ENCODE peak calls at places on chromosomes 1 and 21, in five cellular contexts. One of them, this sample, is unnamed.

GRCh38 chr1:9251501-9251900 is 16.9 kb downstream of the H6PD start:
- DNase-seq in RWPE1: no peak
- DNase-seq in neural progenitor cell: no peak
- DNase-seq in left ventricle myocardium inferior: peak; percentile 52
- DNase-seq in cardiac muscle cell: no peak
- DNase-seq in this sample: no peak

GRCh38 chr1:26276432-26276838 is 3.5 kb upstream of the SH3BGRL3 start:
- DNase-seq in RWPE1: no peak
- DNase-seq in neural progenitor cell: no peak
- DNase-seq in left ventricle myocardium inferior: no peak
- DNase-seq in cardiac muscle cell: no peak
- DNase-seq in this sample: no peak

GRCh38 chr1:8364528-8365442 is 46.9 kb downstream of the SLC45A1 start:
- DNase-seq in RWPE1: no peak
- DNase-seq in neural progenitor cell: no peak
- DNase-seq in left ventricle myocardium inferior: peak; percentile 71
- DNase-seq in cardiac muscle cell: no peak
- DNase-seq in this sample: no peak

GRCh38 chr1:161440312-161440894 is 64.9 kb upstream of the FCGR2A start:
- DNase-seq in RWPE1: peak; percentile 69
- DNase-seq in neural progenitor cell: peak; percentile 93
- DNase-seq in left ventricle myocardium inferior: peak; percentile 53
- DNase-seq in cardiac muscle cell: peak; percentile 45
- DNase-seq in this sample: peak; percentile 85

GRCh38 chr1:34272152-34272551 is 95.4 kb downstream of the C1orf94 start:
- DNase-seq in RWPE1: no peak
- DNase-seq in neural progenitor cell: no peak
- DNase-seq in left ventricle myocardium inferior: no peak
- DNase-seq in cardiac muscle cell: no peak
- DNase-seq in this sample: no peak

GRCh38 chr1:114094303-114094663 is 59.4 kb downstream of the SYT6 start:
- DNase-seq in RWPE1: no peak
- DNase-seq in neural progenitor cell: no peak
- DNase-seq in left ventricle myocardium inferior: no peak
- DNase-seq in cardiac muscle cell: peak; percentile 26
- DNase-seq in this sample: no peak

GRCh38 chr1:25541425-25541824 is 2.0 kb upstream of the LDLRAP1 start:
- DNase-seq in RWPE1: no peak
- DNase-seq in neural progenitor cell: no peak
- DNase-seq in left ventricle myocardium inferior: no peak
- DNase-seq in cardiac muscle cell: no peak
- DNase-seq in this sample: no peak

GRCh38 chr1:168138134-168138533 is 1.4 kb upstream of the GPR161 start:
- DNase-seq in RWPE1: no peak
- DNase-seq in neural progenitor cell: no peak
- DNase-seq in left ventricle myocardium inferior: no peak
- DNase-seq in cardiac muscle cell: no peak
- DNase-seq in this sample: no peak

GRCh38 chr1:206698011-206698410 is 13.3 kb downstream of the MAPKAPK2 start:
- DNase-seq in RWPE1: no peak
- DNase-seq in neural progenitor cell: no peak
- DNase-seq in left ventricle myocardium inferior: no peak
- DNase-seq in cardiac muscle cell: no peak
- DNase-seq in this sample: no peak

GRCh38 chr1:41843378-41843777 is 75.3 kb downstream of the HIVEP3 start:
- DNase-seq in RWPE1: no peak
- DNase-seq in neural progenitor cell: no peak
- DNase-seq in left ventricle myocardium inferior: no peak
- DNase-seq in cardiac muscle cell: peak; percentile 78
- DNase-seq in this sample: no peak

GRCh38 chr1:47984175-47984789 is 12.9 kb downstream of the TRABD2B start:
- DNase-seq in RWPE1: no peak
- DNase-seq in neural progenitor cell: peak; percentile 81
- DNase-seq in left ventricle myocardium inferior: peak; percentile 34
- DNase-seq in cardiac muscle cell: peak; percentile 9
- DNase-seq in this sample: no peak

GRCh38 chr1:10980094-10980577 is 32.3 kb upstream of the TARDBP start:
- DNase-seq in RWPE1: peak; percentile 55
- DNase-seq in neural progenitor cell: peak; percentile 97
- DNase-seq in left ventricle myocardium inferior: peak; percentile 75
- DNase-seq in cardiac muscle cell: peak; percentile 83
- DNase-seq in this sample: no peak

GRCh38 chr1:26472330-26472900 is at the start of gene HMGN2:
- DNase-seq in RWPE1: peak; percentile 85
- DNase-seq in neural progenitor cell: peak; percentile 94
- DNase-seq in left ventricle myocardium inferior: peak; percentile 89
- DNase-seq in cardiac muscle cell: peak; percentile 90
- DNase-seq in this sample: peak; percentile 86

GRCh38 chr1:234280500-234280899 is 92.8 kb upstream of the COA6 start:
- DNase-seq in RWPE1: no peak
- DNase-seq in neural progenitor cell: no peak
- DNase-seq in left ventricle myocardium inferior: no peak
- DNase-seq in cardiac muscle cell: no peak
- DNase-seq in this sample: no peak

GRCh38 chr1:192747942-192748341 is 60.9 kb upstream of the RGS2 start:
- DNase-seq in RWPE1: peak; percentile 75
- DNase-seq in neural progenitor cell: no peak
- DNase-seq in left ventricle myocardium inferior: no peak
- DNase-seq in cardiac muscle cell: peak; percentile 78
- DNase-seq in this sample: no peak

GRCh38 chr1:157994704-157995540 is 1.5 kb downstream of the KIRREL1 start:
- DNase-seq in RWPE1: peak; percentile 17
- DNase-seq in neural progenitor cell: no peak
- DNase-seq in left ventricle myocardium inferior: no peak
- DNase-seq in cardiac muscle cell: peak; percentile 45
- DNase-seq in this sample: no peak

GRCh38 chr1:24276791-24277190 is 42.4 kb upstream of the GRHL3 start:
- DNase-seq in RWPE1: no peak
- DNase-seq in neural progenitor cell: no peak
- DNase-seq in left ventricle myocardium inferior: no peak
- DNase-seq in cardiac muscle cell: peak; percentile 46
- DNase-seq in this sample: no peak

GRCh38 chr21:35256468-35256988 is 207.4 kb upstream of the RUNX1 start:
- DNase-seq in RWPE1: peak; percentile 85
- DNase-seq in neural progenitor cell: peak; percentile 24
- DNase-seq in left ventricle myocardium inferior: peak; percentile 81
- DNase-seq in cardiac muscle cell: peak; percentile 99
- DNase-seq in this sample: no peak

GRCh38 chr1:201490708-201491131 is 16.2 kb downstream of the CSRP1 start:
- DNase-seq in RWPE1: no peak
- DNase-seq in neural progenitor cell: no peak
- DNase-seq in left ventricle myocardium inferior: no peak
- DNase-seq in cardiac muscle cell: peak; percentile 56
- DNase-seq in this sample: no peak

DNA sequence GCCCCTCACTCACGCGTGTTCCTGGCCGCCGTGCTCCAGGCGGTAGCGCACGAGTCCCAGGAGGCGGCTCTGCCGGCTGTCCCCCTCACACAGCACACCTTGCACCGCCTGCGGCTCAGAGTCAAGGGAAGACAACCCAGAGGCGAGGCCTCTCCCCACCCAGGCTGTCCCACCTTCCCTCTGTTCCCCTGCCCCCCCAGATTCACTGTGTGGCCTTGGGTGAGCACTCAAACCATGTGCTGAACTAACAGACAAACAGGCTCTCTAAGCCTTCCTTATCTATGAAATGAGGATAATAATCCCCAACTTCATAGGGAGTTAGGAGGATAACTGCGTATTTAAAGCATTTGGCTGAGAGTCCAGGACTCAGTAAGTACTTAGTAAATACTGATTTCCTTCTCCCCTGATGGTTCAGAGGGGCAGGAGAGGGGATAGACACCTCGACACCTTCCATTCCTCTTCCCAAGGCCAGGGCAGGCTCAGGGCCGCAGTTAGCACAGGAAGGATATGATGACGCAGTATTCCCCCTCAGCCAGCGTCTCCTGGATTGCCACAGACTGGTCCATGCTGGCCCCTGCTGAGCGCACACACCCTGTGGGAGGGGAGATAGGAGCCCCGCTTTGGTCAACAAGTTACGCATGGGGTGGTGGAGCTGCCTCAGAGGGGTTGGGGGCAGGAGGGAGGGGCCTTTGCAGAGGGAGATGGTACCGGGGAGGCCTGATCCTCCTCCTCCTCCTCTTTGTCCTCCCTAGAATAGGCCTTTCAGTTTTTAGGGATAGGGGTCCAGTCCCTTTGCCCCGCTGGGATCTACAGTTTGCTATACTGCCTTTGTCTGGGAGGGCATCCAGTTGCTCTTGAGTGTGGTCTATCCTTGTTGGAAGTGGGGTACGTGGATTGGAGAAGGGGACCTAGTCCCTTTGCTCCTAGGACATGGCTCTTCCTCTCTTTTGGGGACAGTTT is 830 bp downstream of the INPP5B start:
- DNase-seq in RWPE1: no peak
- DNase-seq in neural progenitor cell: no peak
- DNase-seq in left ventricle myocardium inferior: peak; percentile 50
- DNase-seq in cardiac muscle cell: peak; percentile 98
- DNase-seq in this sample: no peak
- TF ChIP-seq CTCF in RWPE1: no peak
- TF ChIP-seq CTCF in neural progenitor cell: no peak
- TF ChIP-seq CTCF in left ventricle myocardium inferior: no peak
- TF ChIP-seq CTCF in cardiac muscle cell: no peak
- TF ChIP-seq CTCF in this sample: no peak

GRCh38 chr1:59146651-59147358 is 150.1 kb upstream of the FGGY start:
- DNase-seq in RWPE1: no peak
- DNase-seq in neural progenitor cell: peak; percentile 66
- DNase-seq in left ventricle myocardium inferior: peak; percentile 66
- DNase-seq in cardiac muscle cell: peak; percentile 48
- DNase-seq in this sample: peak; percentile 78
- TF ChIP-seq CTCF in RWPE1: no peak
- TF ChIP-seq CTCF in neural progenitor cell: peak; percentile 42
- TF ChIP-seq CTCF in left ventricle myocardium inferior: peak; percentile 45
- TF ChIP-seq CTCF in cardiac muscle cell: peak; percentile 20
- TF ChIP-seq CTCF in this sample: peak; percentile 39

GRCh38 chr1:38891753-38892152 is 10.4 kb upstream of the GJA9 start:
- DNase-seq in RWPE1: peak; percentile 20
- DNase-seq in neural progenitor cell: peak; percentile 24
- DNase-seq in left ventricle myocardium inferior: no peak
- DNase-seq in cardiac muscle cell: no peak
- DNase-seq in this sample: no peak

GRCh38 chr1:38885092-38885491 is 3.7 kb upstream of the GJA9 start:
- DNase-seq in RWPE1: no peak
- DNase-seq in neural progenitor cell: no peak
- DNase-seq in left ventricle myocardium inferior: no peak
- DNase-seq in cardiac muscle cell: no peak
- DNase-seq in this sample: no peak

GRCh38 chr1:38892976-38893375 is 11.6 kb upstream of the GJA9 start:
- DNase-seq in RWPE1: no peak
- DNase-seq in neural progenitor cell: no peak
- DNase-seq in left ventricle myocardium inferior: no peak
- DNase-seq in cardiac muscle cell: no peak
- DNase-seq in this sample: no peak

GRCh38 chr1:38889589-38889988 is 8.2 kb upstream of the GJA9 start:
- DNase-seq in RWPE1: no peak
- DNase-seq in neural progenitor cell: no peak
- DNase-seq in left ventricle myocardium inferior: no peak
- DNase-seq in cardiac muscle cell: no peak
- DNase-seq in this sample: no peak

DNA sequence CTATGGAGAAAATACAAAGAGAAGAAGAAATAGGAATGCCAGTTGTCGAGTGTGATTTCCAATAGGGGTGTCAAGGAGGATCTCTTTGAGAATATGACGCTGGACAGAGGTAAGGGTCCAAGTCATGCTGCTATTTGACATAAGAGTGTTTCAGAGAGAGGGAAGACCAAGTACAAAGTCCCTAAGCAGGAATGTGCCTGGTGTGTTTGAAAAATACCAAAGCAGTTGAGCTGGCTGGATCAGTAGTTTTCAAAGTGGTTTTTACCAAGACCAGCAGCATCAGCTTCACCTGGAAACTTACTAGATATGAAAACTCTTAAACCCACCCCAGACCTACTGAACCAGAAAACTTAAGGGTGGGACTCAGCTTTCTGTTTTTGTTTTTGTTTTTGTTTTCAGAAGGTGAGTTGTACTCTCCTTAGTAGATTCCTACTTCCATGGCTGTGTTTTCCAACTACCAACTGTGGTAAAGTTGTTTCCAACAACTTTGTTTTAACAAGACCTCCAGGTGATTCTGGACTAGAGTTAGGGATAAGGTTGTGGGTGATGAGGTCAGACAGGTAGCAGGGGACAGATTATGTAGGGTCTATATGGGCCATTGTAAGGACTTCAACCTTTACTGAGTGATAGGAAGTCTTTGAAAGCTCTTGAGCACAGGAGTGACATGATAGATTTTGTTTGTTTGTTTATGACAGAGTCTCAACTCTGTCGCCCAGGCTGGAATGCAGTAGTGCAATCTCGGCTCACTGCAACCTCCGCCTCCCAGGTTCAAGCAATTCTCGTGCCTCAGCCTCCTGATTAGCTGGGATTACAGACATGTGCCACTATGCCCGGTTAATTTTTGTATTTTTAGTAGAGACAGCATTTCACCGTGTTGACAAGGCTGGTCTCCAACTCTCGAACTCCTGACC is 7.3 kb upstream of the GJA9 start:
- DNase-seq in RWPE1: no peak
- DNase-seq in neural progenitor cell: no peak
- DNase-seq in left ventricle myocardium inferior: no peak
- DNase-seq in cardiac muscle cell: no peak
- DNase-seq in this sample: no peak
- TF ChIP-seq CTCF in RWPE1: no peak
- TF ChIP-seq CTCF in neural progenitor cell: no peak
- TF ChIP-seq CTCF in left ventricle myocardium inferior: no peak
- TF ChIP-seq CTCF in cardiac muscle cell: no peak
- TF ChIP-seq CTCF in this sample: no peak

GRCh38 chr1:100458925-100459814 is 78.8 kb upstream of the GPR88 start:
- DNase-seq in RWPE1: peak; percentile 73
- DNase-seq in neural progenitor cell: peak; percentile 82
- DNase-seq in left ventricle myocardium inferior: peak; percentile 69
- DNase-seq in cardiac muscle cell: peak; percentile 90
- DNase-seq in this sample: peak; percentile 58

GRCh38 chr1:100457683-100458082 is 80.3 kb upstream of the GPR88 start:
- DNase-seq in RWPE1: no peak
- DNase-seq in neural progenitor cell: no peak
- DNase-seq in left ventricle myocardium inferior: no peak
- DNase-seq in cardiac muscle cell: no peak
- DNase-seq in this sample: no peak

GRCh38 chr1:100456880-100457279 is 81.1 kb upstream of the GPR88 start:
- DNase-seq in RWPE1: no peak
- DNase-seq in neural progenitor cell: no peak
- DNase-seq in left ventricle myocardium inferior: no peak
- DNase-seq in cardiac muscle cell: peak; percentile 20
- DNase-seq in this sample: no peak

GRCh38 chr1:100452641-100453040 is 85.3 kb upstream of the GPR88 start:
- DNase-seq in RWPE1: no peak
- DNase-seq in neural progenitor cell: no peak
- DNase-seq in left ventricle myocardium inferior: no peak
- DNase-seq in cardiac muscle cell: no peak
- DNase-seq in this sample: peak; percentile 16

DNA sequence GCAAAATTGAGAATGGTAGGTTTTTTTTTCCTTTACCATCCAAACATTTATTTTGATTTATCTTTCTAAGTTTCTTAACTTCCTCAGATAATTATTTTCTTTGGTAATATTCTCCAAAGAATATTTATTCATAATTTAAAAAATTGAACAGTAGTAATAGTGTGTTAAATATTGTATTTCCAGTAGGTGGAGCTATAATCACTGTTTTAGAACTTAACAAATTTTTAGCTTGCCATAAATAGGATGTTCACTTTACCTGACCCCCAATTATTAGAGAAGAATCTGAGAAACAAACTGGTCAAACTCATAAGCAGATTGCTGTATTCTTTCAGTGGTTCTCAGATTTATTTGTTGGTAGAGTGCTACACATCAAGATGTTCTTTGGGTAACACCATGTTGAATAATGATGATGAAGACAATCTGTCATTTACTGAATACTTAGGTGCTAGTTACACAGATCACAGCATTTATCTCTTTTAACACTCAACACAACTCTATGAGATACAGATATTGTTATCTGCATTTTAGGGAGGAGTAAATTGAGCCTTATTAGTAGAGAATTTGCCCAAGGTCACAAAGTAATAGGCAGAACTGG is 82.4 kb upstream of the GPR88 start:
- DNase-seq in RWPE1: peak; percentile 12
- DNase-seq in neural progenitor cell: no peak
- DNase-seq in left ventricle myocardium inferior: no peak
- DNase-seq in cardiac muscle cell: peak; percentile 30
- DNase-seq in this sample: no peak
- TF ChIP-seq CTCF in RWPE1: peak; percentile 67
- TF ChIP-seq CTCF in neural progenitor cell: peak; percentile 65
- TF ChIP-seq CTCF in left ventricle myocardium inferior: peak; percentile 65
- TF ChIP-seq CTCF in cardiac muscle cell: peak; percentile 44
- TF ChIP-seq CTCF in this sample: peak; percentile 45

This sample was measured in GM10248.